ENCODE peak calls at places on chromosomes 3 and 15, in six cellular contexts. C is IMR-90, J is mesenchymal stem cell, H is neuronal stem cell, Q is H1, R is H9. I is an unnamed sample.
A peak's percentile ranks its signal among the peaks of the same experiment; 100 is the strongest.

GRCh38 chr3:13411186-13411860 is 8.8 kb downstream of the NUP210 start:
- DNase-seq in C (no peak), J (no peak), H (no peak), Q (no peak), R (no peak), I (no peak)

GRCh38 chr15:62969442-62970089 is 73.0 kb upstream of the TPM1 start:
- DNase-seq in C (no peak), J (no peak), H (no peak), Q (no peak), R (no peak), I (no peak)

GRCh38 chr3:160450846-160451245 is 1.3 kb upstream of the TRIM59 start:
- DNase-seq in C (peak; percentile 93), J (peak; percentile 68), H (no peak), Q (no peak), R (no peak), I (no peak)

GRCh38 chr3:17091895-17092294 is 207.1 kb downstream of the PLCL2 start:
- DNase-seq in C (peak; percentile 9), J (peak; percentile 10), H (no peak), Q (no peak), R (no peak), I (no peak)

GRCh38 chr15:63583027-63583426 is 14.2 kb upstream of the FBXL22 start:
- DNase-seq in C (peak; percentile 92), J (peak; percentile 67), H (no peak), Q (no peak), R (no peak), I (no peak)

GRCh38 chr3:119937229-119937628 is 155.3 kb downstream of the NR1I2 start:
- DNase-seq in C (peak; percentile 10), J (peak; percentile 20), H (no peak), Q (no peak), R (no peak), I (no peak)

GRCh38 chr3:140447136-140447535 is 230.7 kb upstream of the TRIM42 start:
- DNase-seq in C (no peak), J (no peak), H (no peak), Q (no peak), R (no peak), I (no peak)

GRCh38 chr3:52259035-52259434 is 13.5 kb downstream of the PPM1M start:
- DNase-seq in C (no peak), J (no peak), H (no peak), Q (no peak), R (no peak), I (no peak)

GRCh38 chr15:67887776-67888175 is 47.9 kb upstream of the RNU6-1 start:
- DNase-seq in C (no peak), J (no peak), H (no peak), Q (no peak), R (no peak), I (no peak)

GRCh38 chr3:186882881-186883685 is 40.6 kb downstream of the ADIPOQ start:
- DNase-seq in C (peak; percentile 77), J (peak; percentile 85), H (no peak), Q (no peak), R (no peak), I (peak; percentile 85)

GRCh38 chr3:89851974-89852621 is 744.7 kb downstream of the EPHA3 start:
- DNase-seq in C (peak; percentile 14), J (peak; percentile 60), H (peak; percentile 67), Q (peak; percentile 63), R (peak; percentile 84), I (peak; percentile 17)

GRCh38 chr3:132660056-132660744 is at the start of gene UBA5:
- DNase-seq in C (peak; percentile 61), J (peak; percentile 80), H (no peak), Q (no peak), R (peak; percentile 65), I (peak; percentile 30)

GRCh38 chr3:100003609-100004503 is 110.4 kb downstream of the FILIP1L start:
- DNase-seq in C (no peak), J (no peak), H (no peak), Q (no peak), R (no peak), I (no peak)

GRCh38 chr3:65030847-65031463 is 343.2 kb upstream of the ADAMTS9 start:
- DNase-seq in C (peak; percentile 53), J (peak; percentile 92), H (no peak), Q (no peak), R (no peak), I (peak; percentile 30)

GRCh38 chr3:66115858-66116654 is 77.3 kb upstream of the MAGI1 start:
- DNase-seq in C (peak; percentile 98), J (peak; percentile 92), H (peak; percentile 14), Q (peak; percentile 54), R (peak; percentile 70), I (peak; percentile 88)

GRCh38 chr3:171028779-171029232 is 2.3 kb upstream of the SLC2A2 start:
- DNase-seq in C (peak; percentile 90), J (peak; percentile 71), H (no peak), Q (no peak), R (no peak), I (peak; percentile 51)

GRCh38 chr15:92071030-92071644 is 217.6 kb downstream of the SLCO3A1 start:
- DNase-seq in C (no peak), J (no peak), H (no peak), Q (no peak), R (no peak), I (peak; percentile 9)

GRCh38 chr15:100703032-100703578 is 100.7 kb downstream of the ASB7 start:
- DNase-seq in C (peak; percentile 93), J (peak; percentile 65), H (no peak), Q (no peak), R (no peak), I (no peak)

GRCh38 chr3:15264486-15264885 is 58.4 kb downstream of the CAPN7 start:
- DNase-seq in C (no peak), J (no peak), H (no peak), Q (no peak), R (no peak), I (no peak)

GRCh38 chr3:32470362-32470761 is 32.3 kb downstream of the CMTM6 start:
- DNase-seq in C (no peak), J (no peak), H (no peak), Q (no peak), R (no peak), I (no peak)

GRCh38 chr3:79032686-79033318 is 735.0 kb downstream of the ROBO1 start:
- DNase-seq in C (peak; percentile 67), J (peak; percentile 66), H (peak; percentile 54), Q (no peak), R (no peak), I (peak; percentile 13)

GRCh38 chr3:12159227-12159601 is 502 bp upstream of the TIMP4 start:
- DNase-seq in C (no peak), J (peak; percentile 41), H (peak; percentile 39), Q (peak; percentile 66), R (peak; percentile 81), I (no peak)

GRCh38 chr15:50353251-50353998 is 1.6 kb downstream of the GABPB1 start:
- DNase-seq in C (peak; percentile 95), J (peak; percentile 93), H (no peak), Q (no peak), R (no peak), I (peak; percentile 35)

GRCh38 chr3:29697989-29698388 is 417.1 kb downstream of the RBMS3 start:
- DNase-seq in C (peak; percentile 58), J (peak; percentile 63), H (no peak), Q (no peak), R (no peak), I (no peak)

GRCh38 chr3:26340001-26340400 is 282.6 kb upstream of the LRRC3B start:
- DNase-seq in C (no peak), J (no peak), H (no peak), Q (no peak), R (no peak), I (no peak)

GRCh38 chr3:161914703-161915102 is 418.1 kb downstream of the OTOL1 start:
- DNase-seq in C (peak; percentile 59), J (peak; percentile 88), H (peak; percentile 36), Q (peak; percentile 7), R (peak; percentile 50), I (no peak)

GRCh38 chr3:31981206-31982181 is at the start of the genes OSBPL10 and ZNF860:
- DNase-seq in C (peak; percentile 92), J (peak; percentile 92), H (no peak), Q (no peak), R (peak; percentile 80), I (peak; percentile 84)

GRCh38 chr3:52428151-52429005 is 16.5 kb downstream of the SEMA3G start:
- DNase-seq in C (peak; percentile 83), J (peak; percentile 77), H (peak; percentile 53), Q (no peak), R (peak; percentile 42), I (peak; percentile 75)

GRCh38 chr3:113063126-113063894 is 72.5 kb downstream of the GTPBP8 start:
- DNase-seq in C (no peak), J (no peak), H (no peak), Q (no peak), R (no peak), I (peak; percentile 95)

DNA sequence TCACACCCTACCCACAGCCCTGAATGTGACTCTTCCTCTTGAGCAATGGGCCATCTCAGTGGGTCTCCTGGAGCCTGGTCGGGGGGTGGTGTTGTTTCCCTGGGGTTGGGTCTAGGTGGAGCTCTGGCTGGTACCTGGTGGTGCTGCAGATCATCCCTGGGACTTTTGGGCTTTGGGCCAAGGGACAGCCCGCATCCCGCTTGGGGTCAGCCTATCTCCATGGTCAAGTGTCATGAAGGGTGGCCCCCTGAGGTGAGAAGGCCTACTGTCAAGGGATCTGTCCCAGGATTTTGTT is 202.0 kb downstream of the UBE3A start:
- DNase-seq in C (no peak), J (no peak), H (no peak), Q (no peak), R (no peak), I (no peak)
- H3K27me3 ChIP-seq in C (no peaks in the 10 kb centered on the region), J (no peaks in the 10 kb centered on the region), H (no peaks in the 10 kb centered on the region), Q (no peaks in the 10 kb centered on the region), R (no peaks in the 10 kb centered on the region), I (no peaks in the 10 kb centered on the region)

GRCh38 chr3:6222069-6222468 is 638.8 kb upstream of the GRM7 start:
- DNase-seq in C (no peak), J (no peak), H (no peak), Q (no peak), R (no peak), I (no peak)

GRCh38 chr3:6228958-6229683 is 631.8 kb upstream of the GRM7 start:
- DNase-seq in C (no peak), J (no peak), H (no peak), Q (no peak), R (no peak), I (no peak)

GRCh38 chr3:6220361-6220957 is 640.5 kb upstream of the GRM7 start:
- DNase-seq in C (no peak), J (no peak), H (no peak), Q (no peak), R (no peak), I (no peak)

DNA sequence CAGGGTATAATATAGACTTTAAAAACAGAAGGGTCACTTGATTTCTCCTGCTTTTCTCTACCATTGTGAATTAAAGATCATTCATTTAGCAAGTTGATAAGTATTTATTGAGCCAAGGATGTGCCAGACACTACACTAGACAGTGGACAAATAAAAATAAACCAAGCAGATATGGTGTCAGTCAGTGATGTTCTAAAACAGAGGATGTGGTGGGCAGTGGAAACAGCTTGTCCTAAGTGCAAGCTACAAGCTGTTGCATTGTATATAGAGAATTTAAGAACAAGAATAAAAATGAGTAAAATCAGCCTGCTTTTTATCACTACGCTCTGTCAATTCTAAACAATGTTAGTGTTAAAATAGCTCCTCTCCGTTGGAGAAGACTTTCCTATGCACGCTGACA is 637.3 kb upstream of the GRM7 start:
- DNase-seq in C (no peak), J (no peak), H (no peak), Q (no peak), R (no peak), I (no peak)
- H2AFZ ChIP-seq in C (no peak overlapping the region), J (no peak overlapping the region), H (no peak overlapping the region), Q (no peak overlapping the region), R (no peak overlapping the region), I (no peak overlapping the region)

GRCh38 chr15:99651023-99651807 is 82.0 kb downstream of the LYSMD4 start:
- DNase-seq in C (peak; percentile 74), J (peak; percentile 39), H (no peak), Q (no peak), R (no peak), I (peak; percentile 26)
- H4K91ac ChIP-seq in C (no peak overlapping the region), J (no peak overlapping the region), H (no peak overlapping the region), Q (no peak overlapping the region), R (no peak overlapping the region), I (no peak overlapping the region)

GRCh38 chr15:60831540-60831939 is 352.6 kb upstream of the ICE2 start:
- DNase-seq in C (no peak), J (peak; percentile 9), H (no peak), Q (no peak), R (no peak), I (no peak)
- H3K27me3 ChIP-seq in C (peaks cover 3% of the 10 kb centered on the region), J (no peaks in the 10 kb centered on the region), H (no peaks in the 10 kb centered on the region), Q (no peaks in the 10 kb centered on the region), R (no peaks in the 10 kb centered on the region), I (no peaks in the 10 kb centered on the region)